ENCODE peak calls at places on chromosome 22, in nine cellular contexts. V, U, C, H, K, A, T, L and Y are unnamed samples.

GRCh38 chr22:41305646-41306045 is 4.3 kb downstream of the ZC3H7B start:
- DNase-seq in H (no peak), T (peak), K (peak), U (peak), V (no peak), L (peak), A (no peak), C (no peak), Y (no peak)

GRCh38 chr22:22942511-22943329 is 55.1 kb downstream of the IGLL5 start:
- DNase-seq in C (peak), H (peak), T (peak), V (peak), A (peak), U (peak), L (peak), K (no peak), Y (peak)

GRCh38 chr22:36759481-36760159 is 16.3 kb downstream of the IFT27 start:
- DNase-seq in H (no peak), L (no peak), U (no peak), A (peak), C (no peak), K (no peak), T (peak), V (no peak), Y (no peak)

GRCh38 chr22:36773935-36774334 is 2.0 kb downstream of the IFT27 start:
- DNase-seq in K (no peak), L (peak), V (no peak), U (peak), A (no peak), C (no peak), H (no peak), T (no peak), Y (no peak)

GRCh38 chr22:46088541-46089311 is 61.6 kb upstream of the PPARA start:
- DNase-seq in C (peak), L (peak), U (peak), T (peak), K (no peak), A (peak), H (no peak), V (no peak), Y (no peak)

GRCh38 chr22:26484360-26484706 is 656 bp downstream of the SRRD start:
- DNase-seq in A (no peak), K (no peak), T (no peak), V (no peak), U (no peak), L (no peak), C (no peak), H (no peak), Y (no peak)

GRCh38 chr22:38872831-38873248 is 824 bp upstream of the CBX6 start:
- DNase-seq in K (no peak), C (peak), H (peak), V (peak), T (peak), L (no peak), U (peak), A (peak), Y (peak)

GRCh38 chr22:47202819-47203553 is 440.5 kb downstream of the TBC1D22A start:
- DNase-seq in A (peak), L (no peak), T (peak), H (no peak), C (no peak), V (no peak), U (no peak), K (no peak), Y (no peak)

GRCh38 chr22:39292561-39293074 is 26.8 kb downstream of the RPL3 start:
- DNase-seq in C (peak), T (peak), A (peak), U (peak), K (peak), V (peak), H (no peak), L (peak), Y (peak)

GRCh38 chr22:40396882-40397281 is 26.5 kb downstream of the SGSM3 start:
- DNase-seq in L (no peak), V (peak), H (peak), A (no peak), T (peak), U (peak), K (peak), C (no peak), Y (no peak)

GRCh38 chr22:22897036-22897435 is 9.4 kb downstream of the IGLL5 start:
- DNase-seq in H (no peak), A (peak), L (no peak), K (no peak), C (no peak), V (no peak), T (no peak), U (no peak), Y (no peak)

GRCh38 chr22:37804502-37804885 is 3.2 kb upstream of the GCAT start:
- DNase-seq in K (no peak), V (no peak), H (no peak), T (no peak), L (no peak), C (no peak), U (no peak), A (no peak), Y (no peak)

GRCh38 chr22:30324008-30324730 is 2.6 kb downstream of the TBC1D10A start:
- DNase-seq in U (peak), V (no peak), C (no peak), T (no peak), K (no peak), H (no peak), L (no peak), A (no peak), Y (no peak)

GRCh38 chr22:32926600-32926999 is 125.1 kb downstream of the TIMP3 start:
- DNase-seq in U (peak), K (peak), A (no peak), C (no peak), T (no peak), V (peak), L (peak), H (no peak), Y (no peak)

GRCh38 chr22:39296981-39297489 is 22.4 kb downstream of the RPL3 start:
- DNase-seq in V (no peak), A (no peak), L (no peak), K (no peak), U (peak), H (no peak), C (peak), T (no peak), Y (no peak)

GRCh38 chr22:46098525-46099475 is 51.5 kb upstream of the PPARA start:
- DNase-seq in V (no peak), T (no peak), H (no peak), C (no peak), A (no peak), K (no peak), U (no peak), L (no peak), Y (no peak)

GRCh38 chr22:43483669-43484068 is 71.9 kb downstream of the MPPED1 start:
- DNase-seq in K (no peak), H (no peak), L (no peak), A (no peak), U (no peak), T (no peak), V (no peak), C (no peak), Y (no peak)

GRCh38 chr22:44723801-44724200 is 21.8 kb downstream of the PRR5 start:
- DNase-seq in V (no peak), L (no peak), A (no peak), H (no peak), K (no peak), U (peak), C (no peak), T (no peak), Y (no peak)

GRCh38 chr22:20154602-20155183 is 3.8 kb upstream of the CCDC188 start:
- DNase-seq in A (no peak), U (no peak), T (no peak), V (no peak), K (no peak), C (no peak), L (no peak), H (no peak), Y (peak)
- TF ChIP-seq CTCF in A (no peak), U (no peak), T (no peak), V (no peak), K (no peak), C (no peak), L (no peak), H (no peak), Y (no peak)

GRCh38 chr22:42428025-42428424 is 4.2 kb downstream of the NFAM1 start:
- DNase-seq in T (no peak), K (no peak), A (no peak), H (no peak), V (no peak), L (no peak), C (no peak), U (no peak), Y (no peak)

GRCh38 chr22:42427211-42427610 is 5.0 kb downstream of the NFAM1 start:
- DNase-seq in A (no peak), C (no peak), H (no peak), V (no peak), T (no peak), K (no peak), L (no peak), U (no peak), Y (no peak)

GRCh38 chr22:42428760-42429159 is 3.4 kb downstream of the NFAM1 start:
- DNase-seq in A (no peak), C (no peak), H (no peak), K (no peak), U (no peak), V (no peak), L (no peak), T (no peak), Y (no peak)

GRCh38 chr22:42425989-42426355 is 6.2 kb downstream of the NFAM1 start:
- DNase-seq in V (no peak), A (no peak), T (no peak), L (no peak), C (no peak), H (no peak), K (no peak), U (no peak), Y (no peak)

DNA sequence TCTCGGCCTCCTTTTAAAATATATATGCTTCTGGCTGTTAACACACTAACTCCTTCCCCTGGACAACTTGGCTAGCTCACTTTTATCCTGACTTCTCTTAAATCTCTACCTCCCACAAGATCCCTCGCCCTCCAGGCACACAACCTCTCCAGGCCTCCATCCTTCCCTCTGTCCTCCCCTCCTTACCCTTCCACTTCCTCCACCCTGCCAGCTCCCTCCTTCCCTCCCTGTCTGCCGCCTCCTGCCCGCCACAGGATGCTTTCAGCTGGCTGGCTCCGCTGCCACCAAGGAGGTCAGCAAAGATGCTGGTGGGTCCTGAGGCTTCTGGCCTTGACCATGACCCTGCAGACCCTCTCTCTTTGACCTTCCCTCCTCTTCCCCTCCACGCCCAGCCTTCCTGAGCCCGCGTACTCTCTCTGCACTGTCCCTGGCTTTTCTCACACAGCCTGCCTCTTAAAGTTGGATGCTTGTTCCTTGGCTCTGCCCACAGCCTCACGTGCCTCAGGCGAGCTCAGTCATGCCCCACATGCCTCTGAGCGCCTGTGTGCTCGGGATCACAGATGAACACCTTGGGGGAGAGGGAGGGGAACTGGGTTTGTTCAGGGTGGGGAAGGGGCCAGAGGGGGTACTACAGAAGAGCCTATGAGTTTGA is 6.7 kb downstream of the NFAM1 start:
- DNase-seq in C (peak), H (no peak), A (no peak), K (no peak), L (peak), U (no peak), T (no peak), V (no peak), Y (no peak)
- TF ChIP-seq CTCF in C (no peak), H (no peak), A (no peak), K (no peak), L (no peak), U (no peak), T (no peak), V (no peak), Y (no peak)

GRCh38 chr22:35352214-35353111 is 28.4 kb upstream of the HMOX1 start:
- DNase-seq in L (no peak), T (peak), K (no peak), U (no peak), V (peak), H (no peak), C (peak), A (peak), Y (peak)
- TF ChIP-seq CTCF in L (no peak), T (no peak), K (peak), U (peak), V (peak), H (peak), C (peak), A (peak), Y (peak)

GRCh38 chr22:35456757-35457156 is 56.8 kb downstream of the MCM5 start:
- DNase-seq in K (no peak), C (no peak), V (no peak), U (no peak), A (no peak), L (no peak), T (no peak), H (no peak), Y (no peak)

GRCh38 chr22:35455529-35455928 is 55.6 kb downstream of the MCM5 start:
- DNase-seq in L (no peak), C (no peak), T (no peak), V (no peak), A (no peak), K (no peak), U (no peak), H (no peak), Y (no peak)

GRCh38 chr22:35452810-35453743 is 53.1 kb downstream of the MCM5 start:
- DNase-seq in U (no peak), T (no peak), C (no peak), K (no peak), H (no peak), L (no peak), V (no peak), A (no peak), Y (no peak)

GRCh38 chr22:35452351-35452781 is 52.4 kb downstream of the MCM5 start:
- DNase-seq in U (no peak), C (no peak), T (no peak), A (no peak), V (no peak), K (no peak), H (no peak), L (no peak), Y (no peak)

DNA sequence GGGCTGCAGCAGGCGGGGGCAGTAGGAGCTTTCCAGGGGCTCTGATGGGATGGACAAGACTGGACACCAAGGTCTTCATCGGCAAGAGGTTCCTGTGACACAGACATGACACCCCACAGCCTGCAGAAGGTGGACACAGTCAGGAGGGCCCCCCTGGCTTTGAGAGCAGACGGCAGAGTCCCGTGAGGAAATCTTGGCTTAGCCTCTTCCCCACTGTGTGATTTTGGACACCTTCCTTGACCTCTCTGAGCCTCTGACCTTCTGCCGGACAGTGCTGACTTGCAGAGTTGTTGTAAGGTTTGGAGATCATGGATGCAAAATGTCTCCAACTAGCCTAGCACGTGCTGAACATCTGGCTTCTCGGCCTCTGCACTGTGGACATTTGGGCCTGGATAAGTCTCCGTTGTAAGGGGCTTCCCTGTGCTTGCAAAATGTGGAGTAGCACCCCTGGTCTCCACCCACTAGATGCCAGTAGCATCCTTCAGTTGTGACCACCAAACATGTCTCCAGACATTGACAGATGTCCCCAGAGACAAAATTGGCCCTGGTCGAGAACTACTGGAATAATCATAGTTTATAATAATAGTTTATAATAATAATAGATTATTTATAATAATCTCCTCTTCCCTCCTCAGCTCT is 54.6 kb downstream of the MCM5 start:
- DNase-seq in U (no peak), K (no peak), C (peak), L (no peak), A (no peak), V (no peak), H (no peak), T (no peak), Y (no peak)
- TF ChIP-seq CTCF in U (no peak), K (peak), C (no peak), L (no peak), A (no peak), V (no peak), H (no peak), T (no peak), Y (no peak)

GRCh38 chr22:24108073-24108472 is 73.2 kb upstream of the SUSD2 start:
- DNase-seq in L (no peak), T (no peak), U (no peak), V (no peak), K (no peak), A (no peak), C (no peak), H (no peak), Y (no peak)
- TF ChIP-seq CTCF in L (no peak), T (no peak), U (peak), V (no peak), K (no peak), A (no peak), C (no peak), H (peak), Y (no peak)

GRCh38 chr22:28935140-28935539 is 51.8 kb downstream of the ZNRF3 start:
- DNase-seq in L (no peak), H (no peak), A (no peak), T (no peak), K (no peak), C (no peak), V (no peak), U (no peak), Y (no peak)

GRCh38 chr22:28936200-28936599 is 52.8 kb downstream of the ZNRF3 start:
- DNase-seq in U (no peak), C (no peak), L (no peak), T (no peak), H (no peak), K (no peak), A (no peak), V (no peak), Y (no peak)

GRCh38 chr22:28934026-28934425 is 50.7 kb downstream of the ZNRF3 start:
- DNase-seq in H (no peak), A (no peak), L (no peak), C (no peak), U (no peak), V (no peak), T (no peak), K (no peak), Y (no peak)

GRCh38 chr22:28937206-28938025 is 54.0 kb downstream of the ZNRF3 start:
- DNase-seq in V (no peak), L (no peak), K (no peak), U (no peak), H (no peak), A (no peak), T (no peak), C (no peak), Y (no peak)

GRCh38 chr22:28935713-28936112 is 52.3 kb downstream of the ZNRF3 start:
- DNase-seq in K (no peak), T (no peak), C (no peak), U (no peak), A (no peak), V (no peak), H (no peak), L (no peak), Y (no peak)
- TF ChIP-seq CTCF in K (peak), T (no peak), C (no peak), U (peak), A (no peak), V (peak), H (peak), L (peak), Y (peak)

DNA sequence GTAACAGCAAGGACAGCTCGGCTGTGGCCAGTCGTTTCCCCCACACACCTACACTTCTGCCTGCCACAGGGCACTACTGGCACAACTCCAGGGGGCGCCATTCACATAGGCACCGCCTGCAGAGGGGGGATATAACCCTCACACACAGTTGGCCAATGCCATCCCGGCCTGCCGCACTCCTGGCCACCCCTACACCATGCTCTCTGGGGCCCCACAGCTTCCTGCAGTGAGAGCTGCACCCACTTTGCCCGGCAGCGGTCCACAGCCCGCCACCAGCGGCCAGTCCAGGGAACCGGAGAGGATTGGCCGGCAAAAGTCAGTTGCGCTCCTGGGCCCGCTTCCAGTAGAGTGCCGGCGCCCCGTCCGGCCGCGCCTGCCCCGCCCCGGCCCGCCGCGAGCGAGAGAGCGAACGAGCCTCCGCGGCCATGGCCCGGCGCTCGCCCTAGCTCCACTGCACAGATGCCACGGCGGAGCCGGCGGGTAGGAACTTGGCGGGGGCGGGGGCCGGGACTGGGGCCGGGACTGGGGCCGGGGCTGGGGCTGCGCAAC is 25.6 kb upstream of the SUSD2 start:
- DNase-seq in K (no peak), V (peak), T (peak), L (peak), H (peak), A (peak), C (peak), U (peak), Y (peak)
- TF ChIP-seq CTCF in K (peak), V (peak), T (peak), L (peak), H (peak), A (no peak), C (peak), U (peak), Y (peak)

GRCh38 chr22:31496007-31496734 is at the start of gene SFI1:
- DNase-seq in U (peak), C (peak), K (peak), L (peak), H (peak), T (peak), V (peak), A (peak), Y (peak)
- TF ChIP-seq CTCF in U (peak), C (no peak), K (peak), L (peak), H (peak), T (no peak), V (no peak), A (peak), Y (peak)

GRCh38 chr22:21712751-21713427 is 22.7 kb downstream of the YPEL1 start:
- DNase-seq in A (no peak), C (peak), H (no peak), L (peak), V (peak), K (peak), T (peak), U (peak), Y (peak)

GRCh38 chr22:21711851-21712250 is 23.7 kb downstream of the YPEL1 start:
- DNase-seq in U (no peak), T (no peak), A (no peak), H (no peak), C (no peak), K (no peak), V (no peak), L (no peak), Y (no peak)

GRCh38 chr22:21714059-21714770 is 21.4 kb downstream of the YPEL1 start:
- DNase-seq in H (no peak), T (no peak), U (no peak), K (no peak), C (no peak), V (no peak), A (no peak), L (no peak), Y (no peak)

GRCh38 chr22:21714784-21715183 is 20.8 kb downstream of the YPEL1 start:
- DNase-seq in L (no peak), K (peak), U (no peak), A (no peak), T (no peak), V (no peak), C (no peak), H (no peak), Y (no peak)

GRCh38 chr22:21713428-21714058 is 22.1 kb downstream of the YPEL1 start:
- DNase-seq in A (no peak), K (no peak), V (no peak), C (no peak), T (no peak), H (no peak), L (no peak), U (no peak), Y (no peak)
- TF ChIP-seq CTCF in A (no peak), K (no peak), V (no peak), C (no peak), T (no peak), H (no peak), L (no peak), U (no peak), Y (no peak)